ENCODE peak calls at places on chromosomes 12 and 14, in eight cellular contexts. G, H, F, K, R, N, C and B are unnamed samples.

GRCh38 chr12:95300286-95300685 is 82.7 kb downstream of the VEZT start:
- DNase-seq in R (no peak), F (no peak), N (no peak), C (no peak), G (no peak), H (no peak), K (no peak), B (no peak)

GRCh38 chr14:61418749-61419148 is 97.4 kb downstream of the PRKCH start:
- DNase-seq in F (no peak), K (no peak), G (peak), H (no peak), N (no peak), R (no peak), C (peak), B (no peak)

GRCh38 chr12:38934696-38935095 is 29.3 kb upstream of the CPNE8 start:
- DNase-seq in N (no peak), H (no peak), K (no peak), C (no peak), R (no peak), G (peak), F (no peak), B (no peak)

GRCh38 chr12:70948976-70949336 is 28.4 kb upstream of the PTPRR start:
- DNase-seq in H (peak), G (peak), F (no peak), R (no peak), N (no peak), C (peak), K (no peak), B (peak)

GRCh38 chr14:70706177-70706576 is 64.5 kb downstream of the TTC9 start:
- DNase-seq in F (no peak), C (no peak), G (no peak), N (no peak), R (no peak), H (no peak), K (no peak), B (no peak)

GRCh38 chr12:10562306-10562933 is 51.0 kb downstream of the MAGOHB start:
- DNase-seq in F (no peak), K (no peak), G (peak), R (no peak), H (peak), N (no peak), C (no peak), B (no peak)

GRCh38 chr12:116133609-116134214 is 143.8 kb downstream of the MED13L start:
- DNase-seq in C (no peak), F (no peak), G (no peak), H (peak), R (no peak), N (no peak), K (no peak), B (no peak)

GRCh38 chr12:9184276-9184675 is 23.9 kb downstream of the PZP start:
- DNase-seq in G (no peak), F (no peak), H (no peak), C (no peak), N (no peak), K (no peak), R (no peak), B (no peak)

GRCh38 chr12:65182012-65182739 is 12.8 kb downstream of the LEMD3 start:
- DNase-seq in K (no peak), C (no peak), H (no peak), F (no peak), N (no peak), G (no peak), R (no peak), B (no peak)

GRCh38 chr14:32004300-32004699 is 72.8 kb upstream of the ARHGAP5 start:
- DNase-seq in G (no peak), C (no peak), R (no peak), N (no peak), K (no peak), F (no peak), H (no peak), B (peak)

GRCh38 chr14:79605863-79606262 is 605.4 kb downstream of the DIO2 start:
- DNase-seq in F (no peak), G (no peak), K (no peak), R (no peak), H (peak), C (no peak), N (no peak), B (no peak)

GRCh38 chr14:60590907-60591510 is 58.3 kb downstream of the SIX1 start:
- DNase-seq in R (no peak), G (peak), H (peak), C (no peak), N (no peak), F (no peak), K (no peak), B (peak)

GRCh38 chr14:55938249-55938791 is 179.9 kb upstream of the PELI2 start:
- DNase-seq in H (no peak), C (peak), K (peak), R (peak), F (no peak), G (no peak), N (peak), B (peak)

GRCh38 chr12:121124402-121125109 is 8.1 kb upstream of the P2RX7 start:
- DNase-seq in N (no peak), H (peak), K (no peak), C (peak), R (no peak), G (peak), F (no peak), B (no peak)

GRCh38 chr12:92302041-92302829 is 156.6 kb upstream of the BTG1 start:
- DNase-seq in F (no peak), C (no peak), N (no peak), H (peak), K (no peak), G (no peak), R (no peak), B (no peak)
- H3K4me3 ChIP-seq in F (no peak), C (no peak), N (no peak), H (no peak), K (no peak), G (no peak), R (no peak), B (no peak)

GRCh38 chr12:123289911-123290310 is 18.3 kb upstream of the CDK2AP1 start:
- DNase-seq in R (no peak), H (no peak), C (no peak), G (no peak), K (no peak), N (no peak), F (no peak), B (no peak)
- H3K4me3 ChIP-seq in R (no peak), H (no peak), C (no peak), G (no peak), K (no peak), N (no peak), F (no peak), B (no peak)

DNA sequence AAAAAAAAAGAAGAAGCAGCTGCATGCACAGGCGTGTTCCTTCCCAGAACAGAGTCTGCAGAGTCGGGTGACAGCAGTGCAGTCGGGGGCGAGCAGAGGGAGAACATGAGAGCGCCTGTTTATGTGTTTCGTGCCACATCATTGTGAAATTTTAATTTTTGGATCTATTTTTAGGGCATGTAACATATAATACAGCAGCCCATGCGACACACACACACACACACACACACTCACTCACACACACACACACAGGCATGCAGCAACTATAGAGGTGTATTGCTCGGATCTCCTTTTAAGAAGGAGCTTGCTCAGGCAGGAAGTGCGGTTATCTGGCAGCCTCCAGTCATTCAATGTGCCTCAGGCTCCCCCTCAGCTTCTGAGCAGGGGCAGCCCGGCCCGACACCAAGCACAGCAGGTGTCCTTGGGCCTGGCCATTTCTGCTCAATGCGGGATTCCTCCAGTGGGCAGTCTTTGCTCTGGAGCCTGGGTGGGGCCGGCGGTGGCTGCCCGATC is 71.8 kb downstream of the ZNF664 start:
- DNase-seq in H (no peak), C (no peak), K (no peak), N (no peak), R (no peak), F (no peak), G (no peak), B (no peak)
- H3K4me3 ChIP-seq in H (no peak), C (no peak), K (no peak), N (no peak), R (no peak), F (no peak), G (no peak), B (no peak)

GRCh38 chr14:21092147-21093011 is 6.1 kb downstream of the ZNF219 start:
- DNase-seq in C (peak), F (no peak), H (peak), G (peak), N (peak), K (peak), R (peak), B (no peak)
- H3K4me3 ChIP-seq in C (no peak), F (no peak), H (no peak), G (no peak), N (no peak), K (no peak), R (no peak), B (no peak)

DNA sequence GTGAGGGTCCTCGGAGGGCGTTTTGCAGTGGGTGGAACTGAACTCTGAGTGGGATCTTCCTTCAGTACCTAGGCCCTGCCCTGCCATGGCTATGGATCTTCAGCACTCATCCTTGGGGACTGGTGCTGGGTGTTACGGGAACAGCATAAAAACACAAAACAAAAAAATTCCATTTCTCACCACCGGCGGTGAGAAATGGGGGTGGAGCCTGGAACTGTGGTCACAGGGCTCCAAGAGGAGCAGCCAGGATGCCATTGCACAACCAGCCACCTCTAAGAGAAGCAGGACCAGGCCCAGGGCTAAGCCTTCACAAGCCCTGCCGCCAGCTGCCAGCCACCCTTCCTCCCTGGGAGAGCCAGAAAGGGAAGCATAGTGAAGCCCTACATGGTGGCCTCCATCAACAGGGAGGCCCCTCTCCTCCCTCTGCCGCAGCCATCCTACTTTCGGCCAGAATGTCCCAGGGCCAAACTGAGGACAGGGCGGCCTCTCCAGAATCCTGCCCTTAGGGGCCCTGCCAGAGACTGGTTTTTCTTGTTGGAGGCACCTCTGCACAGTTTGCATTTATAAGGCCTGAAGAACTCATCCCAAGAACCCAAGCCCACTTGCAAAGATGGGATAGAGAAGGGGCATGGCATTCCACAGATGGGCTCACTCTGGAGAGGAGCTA is 76.5 kb downstream of the VCPKMT start:
- DNase-seq in F (no peak), N (peak), H (peak), K (no peak), G (no peak), R (no peak), C (no peak), B (no peak)
- H3K4me3 ChIP-seq in F (no peak), N (no peak), H (no peak), K (no peak), G (no peak), R (no peak), C (no peak), B (no peak)

DNA sequence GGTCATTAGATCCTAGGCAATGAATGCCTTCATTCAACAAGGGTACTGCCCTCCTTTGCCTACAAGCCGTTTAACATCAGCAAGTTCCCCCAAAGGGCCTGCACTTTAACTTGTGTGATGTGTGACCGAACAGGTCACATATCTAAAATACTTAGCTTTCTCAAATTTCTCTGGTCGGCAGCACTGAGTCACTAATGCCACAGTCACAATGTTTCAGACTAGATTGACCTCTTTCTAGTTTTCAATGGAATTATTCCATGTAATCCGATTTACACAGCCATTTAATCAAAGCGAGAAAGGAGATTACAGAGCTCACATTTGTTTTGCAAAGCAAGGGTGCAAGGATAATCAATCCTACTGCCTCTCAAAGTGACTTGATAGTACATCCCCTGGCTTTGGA is 2.0 kb downstream of the KITLG start:
- DNase-seq in H (no peak), R (no peak), C (no peak), N (no peak), G (no peak), F (no peak), K (no peak), B (no peak)
- H3K4me3 ChIP-seq in H (no peak), R (peak), C (peak), N (peak), G (peak), F (peak), K (peak), B (peak)